ENCODE peak calls at places on chromosome 11, in five cellular contexts. X, A, E, O and S are unnamed samples.

GRCh38 chr11:92811341-92811740 is 158.1 kb upstream of the MTNR1B start:
- DNase-seq in X (peak), A (no peak), E (no peak), O (no peak), S (no peak)

GRCh38 chr11:112780351-112781043 is 180.7 kb upstream of the NCAM1 start:
- DNase-seq in X (peak), A (no peak), E (no peak), O (no peak), S (no peak)

GRCh38 chr11:3903207-3903896 is 47.9 kb downstream of the STIM1 start:
- DNase-seq in X (no peak), A (no peak), E (no peak), O (no peak), S (no peak)

GRCh38 chr11:116224154-116224888 is 548.5 kb downstream of the BUD13 start:
- DNase-seq in X (peak), A (peak), E (peak), O (peak), S (peak)

GRCh38 chr11:28289444-28289843 is 181.3 kb downstream of the METTL15 start:
- DNase-seq in X (no peak), A (no peak), E (no peak), O (no peak), S (no peak)

GRCh38 chr11:12291767-12292166 is 85.6 kb upstream of the PARVA start:
- DNase-seq in X (no peak), A (no peak), E (no peak), O (no peak), S (no peak)

GRCh38 chr11:73995731-73996130 is 13.1 kb upstream of the UCP2 start:
- DNase-seq in X (no peak), A (peak), E (no peak), O (no peak), S (no peak)

GRCh38 chr11:56885854-56886253 is 102.9 kb upstream of the OR5AK2 start:
- DNase-seq in X (no peak), A (no peak), E (no peak), O (no peak), S (no peak)